ENCODE peak calls at places on chromosome 15, in seven cellular contexts. D is pulmonary artery endothelial cell; S is heart right ventricle; T is stimulated activated naive CD8-positive, alpha-beta T cell treated with anti-CD3 and anti-CD28 coated beads, Interleukin-15, Interleukin-2, amounts not matched to agents 100 U/mL and 50 U/mL, for 24 hours; J is activated T-cell treated with anti-CD3 and anti-CD28 coated beads for 1 hour; N is C1 segment of cervical spinal cord; F is activated gamma-delta T cell treated with Interleukin-2 at 50 U/mL for 16 hours. O is an unnamed sample.

GRCh38 chr15:32709295-32710033 is 8.3 kb upstream of the GREM1 start:
- DNase-seq in D (no peak), S (no peak), T (no peak), J (no peak), N (no peak), F (no peak), O (no peak)

GRCh38 chr15:76973362-76973743 is 21.6 kb upstream of the PSTPIP1 start:
- DNase-seq in D (no peak), S (peak; percentile 63), T (peak; percentile 80), J (peak; percentile 60), N (peak; percentile 49), F (peak; percentile 67), O (no peak)

GRCh38 chr15:57436166-57436565 is 59.9 kb downstream of the CGNL1 start:
- DNase-seq in D (no peak), S (no peak), T (no peak), J (no peak), N (no peak), F (no peak), O (no peak)

GRCh38 chr15:49832421-49832980 is 211.7 kb downstream of the DTWD1 start:
- DNase-seq in D (no peak), S (no peak), T (no peak), J (no peak), N (no peak), F (no peak), O (no peak)

GRCh38 chr15:85751731-85752421 is 42.8 kb downstream of the KLHL25 start:
- DNase-seq in D (no peak), S (no peak), T (no peak), J (no peak), N (peak; percentile 66), F (no peak), O (no peak)

GRCh38 chr15:70507772-70508351 is 255.5 kb downstream of the UACA start:
- DNase-seq in D (no peak), S (no peak), T (peak; percentile 51), J (no peak), N (no peak), F (no peak), O (no peak)

GRCh38 chr15:80568298-80568697 is 126.8 kb upstream of the ABHD17C start:
- DNase-seq in D (no peak), S (no peak), T (no peak), J (no peak), N (no peak), F (no peak), O (no peak)

GRCh38 chr15:40891810-40892448 is 2.3 kb upstream of the VPS18 start:
- DNase-seq in D (no peak), S (no peak), T (peak; percentile 37), J (no peak), N (peak; percentile 16), F (no peak), O (no peak)

GRCh38 chr15:67542192-67542461 is 376 bp upstream of the MAP2K5 start:
- DNase-seq in D (no peak), S (no peak), T (no peak), J (no peak), N (no peak), F (no peak), O (no peak)

GRCh38 chr15:39680868-39681267 is 100.0 kb downstream of the THBS1 start:
- DNase-seq in D (no peak), S (no peak), T (no peak), J (no peak), N (no peak), F (no peak), O (no peak)

GRCh38 chr15:22265056-22265945 is 185.0 kb downstream of the OR4M2 start:
- DNase-seq in D (no peak), S (no peak), T (no peak), J (no peak), N (no peak), F (no peak), O (no peak)

GRCh38 chr15:73873889-73874511 is 636 bp downstream of the TBC1D21 start:
- DNase-seq in D (no peak), S (no peak), T (peak; percentile 20), J (no peak), N (no peak), F (peak; percentile 21), O (peak; percentile 4)

GRCh38 chr15:59232476-59232875 is 25.8 kb downstream of the LDHAL6B start:
- DNase-seq in D (peak; percentile 84), S (no peak), T (no peak), J (no peak), N (no peak), F (no peak), O (no peak)

GRCh38 chr15:80550219-80550909 is 144.7 kb upstream of the ABHD17C start:
- DNase-seq in D (no peak), S (no peak), T (no peak), J (no peak), N (no peak), F (no peak), O (no peak)

GRCh38 chr15:29596266-29596665 is 226.0 kb downstream of the TJP1 start:
- DNase-seq in D (no peak), S (no peak), T (no peak), J (no peak), N (no peak), F (no peak), O (no peak)